ENCODE peak calls at places on chromosomes 6 and 20, in four cellular contexts. E is PC-3, P is Karpas-422, V is astrocyte. L is an unnamed sample. For H3K27me3, the result is how much of the 10 kb centered on the place peaks cover.

GRCh38 chr6:42163941-42164340 is 9.2 kb upstream of the GUCA1A start:
- DNase-seq in E (no peak), P (no peak), V (peak), L (no peak)

GRCh38 chr6:50116797-50117542 is 67.2 kb upstream of the DEFB112 start:
- DNase-seq in V (no peak), E (no peak), P (no peak), L (no peak)

GRCh38 chr6:3368701-3369100 is 88.1 kb downstream of the SLC22A23 start:
- DNase-seq in P (no peak), V (no peak), E (no peak), L (no peak)

GRCh38 chr6:100171533-100172321 is 177.7 kb upstream of the MCHR2 start:
- DNase-seq in V (peak), E (no peak), P (no peak), L (no peak)

GRCh38 chr20:57260065-57260958 is 6.1 kb downstream of the BMP7 start:
- DNase-seq in P (no peak), E (no peak), V (no peak), L (no peak)

GRCh38 chr6:165889636-165890403 is 226.8 kb upstream of the PDE10A start:
- DNase-seq in V (peak), P (peak), E (peak), L (peak)

GRCh38 chr6:62280099-62280498 is 5.9 kb downstream of the KHDRBS2 start:
- DNase-seq in P (no peak), V (no peak), E (no peak), L (no peak)

GRCh38 chr20:25289886-25290597 is 42.2 kb downstream of the PYGB start:
- DNase-seq in E (no peak), V (no peak), P (no peak), L (no peak)

GRCh38 chr6:43020847-43021246 is 576 bp upstream of the RRP36 start:
- DNase-seq in E (no peak), V (no peak), P (no peak), L (no peak)

GRCh38 chr20:11018668-11019170 is 344.9 kb upstream of the JAG1 start:
- DNase-seq in E (peak), V (no peak), P (no peak), L (no peak)

GRCh38 chr6:1024587-1024986 is 287.3 kb upstream of the FOXQ1 start:
- DNase-seq in V (peak), E (peak), P (no peak), L (peak)

GRCh38 chr20:32476684-32477593 is 108.2 kb downstream of the NOL4L start:
- DNase-seq in E (no peak), V (no peak), P (no peak), L (no peak)

GRCh38 chr6:149031545-149032317 is 284.9 kb downstream of the UST start:
- DNase-seq in E (peak), P (no peak), V (peak), L (peak)

GRCh38 chr6:120031837-120032236 is 682.3 kb upstream of the MAN1A1 start:
- DNase-seq in E (no peak), V (no peak), P (no peak), L (no peak)

GRCh38 chr20:59976196-59976847 is 18.1 kb downstream of the CDH26 start:
- DNase-seq in V (no peak), E (no peak), P (no peak), L (no peak)

GRCh38 chr6:11296449-11297375 is 64.2 kb upstream of the NEDD9 start:
- DNase-seq in P (no peak), V (no peak), E (no peak), L (no peak)

GRCh38 chr6:7647504-7647903 is 57.5 kb downstream of the SNRNP48 start:
- DNase-seq in E (no peak), P (no peak), V (no peak), L (no peak)

GRCh38 chr6:13339863-13340635 is 11.7 kb upstream of the TBC1D7 start:
- DNase-seq in E (no peak), P (peak), V (no peak), L (no peak)

GRCh38 chr6:28000351-28001045 is 43.5 kb downstream of the OR2B6 start:
- DNase-seq in E (no peak), P (no peak), V (no peak), L (no peak)

GRCh38 chr6:151806757-151807512 is 547 bp upstream of the ESR1 start:
- DNase-seq in P (no peak), V (no peak), E (no peak), L (peak)

GRCh38 chr20:53547664-53548239 is 45.9 kb downstream of the ZNF217 start:
- DNase-seq in P (peak), E (peak), V (peak), L (peak)

GRCh38 chr6:169787797-169788196 is 36.4 kb downstream of the ERMARD start:
- DNase-seq in P (no peak), E (no peak), V (no peak), L (no peak)

GRCh38 chr6:37897321-37897720 is 77.8 kb downstream of the ZFAND3 start:
- DNase-seq in E (peak), V (peak), P (no peak), L (peak)

GRCh38 chr6:53623497-53623896 is 42.1 kb downstream of the KLHL31 start:
- DNase-seq in P (no peak), V (peak), E (peak), L (no peak)

GRCh38 chr6:140043357-140043756 is 668.9 kb upstream of the CITED2 start:
- DNase-seq in P (no peak), E (peak), V (peak), L (peak)

GRCh38 chr6:16999486-17000436 is 102.1 kb upstream of the STMND1 start:
- DNase-seq in V (peak), P (no peak), E (peak), L (no peak)

GRCh38 chr6:16956371-16956770 is 145.5 kb upstream of the STMND1 start:
- DNase-seq in P (no peak), E (peak), V (peak), L (no peak)

GRCh38 chr6:85675030-85675819 is 32.5 kb upstream of the SYNCRIP start:
- DNase-seq in P (peak), E (peak), V (peak), L (peak)

GRCh38 chr20:55232647-55233046 is 757.3 kb downstream of the DOK5 start:
- DNase-seq in P (no peak), E (no peak), V (no peak), L (no peak)

GRCh38 chr6:408599-409102 is 17.1 kb downstream of the IRF4 start:
- DNase-seq in E (peak), P (no peak), V (peak), L (peak)

GRCh38 chr6:3455490-3456394 is 1.1 kb downstream of the SLC22A23 start:
- DNase-seq in P (no peak), V (no peak), E (no peak), L (no peak)

GRCh38 chr6:36873115-36873514 is 1.5 kb downstream of the PPIL1 start:
- DNase-seq in V (no peak), E (no peak), P (no peak), L (no peak)
- H3K4me3 ChIP-seq in V (no peak), E (peak), P (peak), L (no peak)

DNA sequence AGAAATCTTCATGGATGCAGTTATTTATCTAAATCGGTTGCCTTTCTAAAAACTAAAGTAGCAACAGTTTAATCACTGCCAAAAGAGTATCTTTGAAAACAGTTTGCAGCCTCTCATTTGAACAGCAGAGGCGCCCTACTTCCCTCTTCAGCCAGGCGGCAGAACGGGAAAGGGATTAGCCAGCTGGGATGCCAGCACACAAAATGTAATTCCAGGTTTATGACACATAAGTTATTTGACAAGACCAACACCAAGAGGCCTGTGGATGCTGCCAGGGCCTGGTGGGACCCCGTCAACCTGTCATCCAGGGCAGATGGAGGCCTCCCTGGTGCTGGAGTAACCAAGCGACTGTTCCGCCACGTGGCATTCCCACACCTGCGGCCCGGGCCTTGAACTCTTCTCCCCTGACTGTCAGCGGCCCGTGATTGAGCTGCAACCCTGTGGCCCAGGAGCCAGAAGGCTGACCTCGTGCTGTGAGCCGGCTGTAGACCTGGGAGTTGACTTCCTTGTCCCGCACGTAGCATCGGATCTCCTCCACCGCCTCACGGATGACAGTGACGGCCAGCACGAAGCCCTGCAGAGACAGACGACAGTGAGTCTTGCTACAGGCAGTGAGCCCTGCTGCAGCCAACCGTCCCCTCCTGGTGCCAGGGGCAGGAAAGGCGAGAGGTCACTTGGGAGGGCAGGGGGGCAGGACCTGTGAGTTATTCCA is 55.5 kb downstream of the ATP9A start:
- DNase-seq in V (peak), E (peak), P (no peak), L (peak)
- H3K27me3 ChIP-seq in V (under half), E (under half), P (under half), L (under half)

GRCh38 chr20:2654384-2654822 is 2.0 kb downstream of the NOP56 start:
- DNase-seq in V (no peak), P (no peak), E (no peak), L (no peak)
- H3K4me3 ChIP-seq in V (peak), P (peak), E (peak), L (peak)

GRCh38 chr6:111237757-111238260 is 150.5 kb downstream of the SLC16A10 start:
- DNase-seq in V (no peak), E (no peak), P (no peak), L (no peak)

GRCh38 chr6:111242452-111242851 is 155.1 kb downstream of the SLC16A10 start:
- DNase-seq in E (peak), P (no peak), V (peak), L (peak)

GRCh38 chr6:111238464-111239119 is 151.3 kb downstream of the SLC16A10 start:
- DNase-seq in E (peak), P (no peak), V (peak), L (peak)

GRCh38 chr6:111239455-111239854 is 152.2 kb downstream of the SLC16A10 start:
- DNase-seq in E (no peak), P (no peak), V (no peak), L (no peak)

GRCh38 chr6:111243095-111243494 is 155.8 kb downstream of the SLC16A10 start:
- DNase-seq in P (no peak), E (no peak), V (no peak), L (no peak)
- H3K27me3 ChIP-seq in P (under half), E (under half), V (under half), L (under half)

DNA sequence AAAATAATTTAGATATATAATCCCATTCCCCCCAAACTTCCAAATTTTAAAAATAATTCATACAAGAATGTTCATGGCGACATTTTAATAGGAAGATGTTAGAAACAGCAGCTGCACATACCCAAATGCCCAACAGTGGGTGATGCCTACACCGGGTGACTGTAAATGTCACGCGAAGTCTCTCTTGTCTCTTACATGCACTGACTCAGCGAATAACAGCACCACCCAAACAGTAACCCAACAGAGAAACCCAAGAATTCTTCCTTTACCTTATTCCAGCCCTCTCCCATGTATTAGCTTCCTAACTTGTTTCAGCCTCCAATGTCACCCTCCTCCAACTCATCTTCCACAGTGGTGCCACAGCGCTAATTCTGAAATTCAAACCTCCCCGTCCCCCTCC is 74.5 kb upstream of the E2F3 start:
- DNase-seq in P (no peak), V (no peak), E (no peak), L (no peak)
- H3K4me3 ChIP-seq in P (no peak), V (no peak), E (no peak), L (no peak)

GRCh38 chr6:155645328-155645727 is 189.7 kb upstream of the NOX3 start:
- DNase-seq in E (peak), P (no peak), V (no peak), L (peak)
- H3K27me3 ChIP-seq in E (under half), P (under half), V (under half), L (under half)

GRCh38 chr6:116070990-116071389 is 10.3 kb upstream of the FRK start:
- DNase-seq in P (no peak), V (no peak), E (peak), L (no peak)
- H3K4me3 ChIP-seq in P (no peak), V (no peak), E (no peak), L (no peak)

L was measured in brain microvascular endothelial cell.